ENCODE peak calls at places on chromosomes 4 and X, in five cellular contexts. One of them, this sample, is unnamed.

GRCh38 chrX:68396953-68397352 is 36.3 kb downstream of the OPHN1 start:
- DNase-seq in astrocyte: peak
- DNase-seq in Calu3: no peak
- DNase-seq in activated CD8-positive, alpha-beta memory T cell treated with anti-CD3 and anti-CD28 coated beads for 24 hours: no peak
- DNase-seq in COR-L47: no peak
- DNase-seq in this sample: no peak

GRCh38 chrX:154490021-154490413 is 412 bp downstream of the SLC10A3 start:
- DNase-seq in astrocyte: peak
- DNase-seq in Calu3: no peak
- DNase-seq in activated CD8-positive, alpha-beta memory T cell treated with anti-CD3 and anti-CD28 coated beads for 24 hours: peak
- DNase-seq in COR-L47: no peak
- DNase-seq in this sample: no peak

GRCh38 chr4:170805352-170805751 is 715.6 kb upstream of the AADAT start:
- DNase-seq in astrocyte: no peak
- DNase-seq in Calu3: no peak
- DNase-seq in activated CD8-positive, alpha-beta memory T cell treated with anti-CD3 and anti-CD28 coated beads for 24 hours: no peak
- DNase-seq in COR-L47: no peak
- DNase-seq in this sample: peak

GRCh38 chrX:14064632-14065432 is 35.1 kb upstream of the GEMIN8 start:
- DNase-seq in astrocyte: peak
- DNase-seq in Calu3: peak
- DNase-seq in activated CD8-positive, alpha-beta memory T cell treated with anti-CD3 and anti-CD28 coated beads for 24 hours: no peak
- DNase-seq in COR-L47: no peak
- DNase-seq in this sample: peak

GRCh38 chrX:132622130-132622529 is 133.3 kb upstream of the MBNL3 start:
- DNase-seq in astrocyte: peak
- DNase-seq in Calu3: peak
- DNase-seq in activated CD8-positive, alpha-beta memory T cell treated with anti-CD3 and anti-CD28 coated beads for 24 hours: peak
- DNase-seq in COR-L47: no peak
- DNase-seq in this sample: no peak

GRCh38 chr4:110998308-110998707 is 375.4 kb upstream of the PITX2 start:
- DNase-seq in astrocyte: no peak
- DNase-seq in Calu3: no peak
- DNase-seq in activated CD8-positive, alpha-beta memory T cell treated with anti-CD3 and anti-CD28 coated beads for 24 hours: no peak
- DNase-seq in COR-L47: peak
- DNase-seq in this sample: no peak

GRCh38 chr4:89708903-89709361 is 128.0 kb downstream of the SNCA start:
- DNase-seq in astrocyte: peak
- DNase-seq in Calu3: no peak
- DNase-seq in activated CD8-positive, alpha-beta memory T cell treated with anti-CD3 and anti-CD28 coated beads for 24 hours: no peak
- DNase-seq in COR-L47: no peak
- DNase-seq in this sample: no peak

GRCh38 chrX:20507901-20508620 is 241.4 kb upstream of the RPS6KA3 start:
- DNase-seq in astrocyte: no peak
- DNase-seq in Calu3: no peak
- DNase-seq in activated CD8-positive, alpha-beta memory T cell treated with anti-CD3 and anti-CD28 coated beads for 24 hours: no peak
- DNase-seq in COR-L47: no peak
- DNase-seq in this sample: no peak

GRCh38 chrX:129678176-129678880 is 23.6 kb upstream of the APLN start:
- DNase-seq in astrocyte: no peak
- DNase-seq in Calu3: peak
- DNase-seq in activated CD8-positive, alpha-beta memory T cell treated with anti-CD3 and anti-CD28 coated beads for 24 hours: peak
- DNase-seq in COR-L47: peak
- DNase-seq in this sample: peak

GRCh38 chrX:40197071-40197470 is 99.3 kb upstream of the BCOR start:
- DNase-seq in astrocyte: no peak
- DNase-seq in Calu3: no peak
- DNase-seq in activated CD8-positive, alpha-beta memory T cell treated with anti-CD3 and anti-CD28 coated beads for 24 hours: no peak
- DNase-seq in COR-L47: no peak
- DNase-seq in this sample: peak

GRCh38 chrX:71534773-71535544 is 2.1 kb downstream of the OGT start:
- DNase-seq in astrocyte: no peak
- DNase-seq in Calu3: no peak
- DNase-seq in activated CD8-positive, alpha-beta memory T cell treated with anti-CD3 and anti-CD28 coated beads for 24 hours: no peak
- DNase-seq in COR-L47: no peak
- DNase-seq in this sample: no peak

GRCh38 chr4:87697945-87698344 is 47.9 kb downstream of the DMP1 start:
- DNase-seq in astrocyte: no peak
- DNase-seq in Calu3: no peak
- DNase-seq in activated CD8-positive, alpha-beta memory T cell treated with anti-CD3 and anti-CD28 coated beads for 24 hours: no peak
- DNase-seq in COR-L47: no peak
- DNase-seq in this sample: no peak

GRCh38 chr4:9762823-9763475 is 18.5 kb upstream of the DRD5 start:
- DNase-seq in astrocyte: peak
- DNase-seq in Calu3: peak
- DNase-seq in activated CD8-positive, alpha-beta memory T cell treated with anti-CD3 and anti-CD28 coated beads for 24 hours: peak
- DNase-seq in COR-L47: peak
- DNase-seq in this sample: peak

GRCh38 chr4:7832331-7832730 is 107.3 kb downstream of the AFAP1 start:
- DNase-seq in astrocyte: no peak
- DNase-seq in Calu3: no peak
- DNase-seq in activated CD8-positive, alpha-beta memory T cell treated with anti-CD3 and anti-CD28 coated beads for 24 hours: no peak
- DNase-seq in COR-L47: no peak
- DNase-seq in this sample: no peak

GRCh38 chr4:6824071-6824470 is 41.5 kb downstream of the KIAA0232 start:
- DNase-seq in astrocyte: peak
- DNase-seq in Calu3: no peak
- DNase-seq in activated CD8-positive, alpha-beta memory T cell treated with anti-CD3 and anti-CD28 coated beads for 24 hours: no peak
- DNase-seq in COR-L47: no peak
- DNase-seq in this sample: no peak

GRCh38 chr4:88661724-88662123 is 35.9 kb downstream of the NAP1L5 start:
- DNase-seq in astrocyte: peak
- DNase-seq in Calu3: no peak
- DNase-seq in activated CD8-positive, alpha-beta memory T cell treated with anti-CD3 and anti-CD28 coated beads for 24 hours: no peak
- DNase-seq in COR-L47: no peak
- DNase-seq in this sample: no peak

GRCh38 chr4:111198426-111198825 is 575.5 kb upstream of the PITX2 start:
- DNase-seq in astrocyte: peak
- DNase-seq in Calu3: no peak
- DNase-seq in activated CD8-positive, alpha-beta memory T cell treated with anti-CD3 and anti-CD28 coated beads for 24 hours: no peak
- DNase-seq in COR-L47: no peak
- DNase-seq in this sample: no peak

GRCh38 chr4:72582853-72583252 is 13.8 kb upstream of the ADAMTS3 start:
- DNase-seq in astrocyte: no peak
- DNase-seq in Calu3: no peak
- DNase-seq in activated CD8-positive, alpha-beta memory T cell treated with anti-CD3 and anti-CD28 coated beads for 24 hours: no peak
- DNase-seq in COR-L47: no peak
- DNase-seq in this sample: no peak

GRCh38 chr4:164197556-164197955 is 556.4 kb upstream of the SMIM31 start:
- DNase-seq in astrocyte: no peak
- DNase-seq in Calu3: no peak
- DNase-seq in activated CD8-positive, alpha-beta memory T cell treated with anti-CD3 and anti-CD28 coated beads for 24 hours: no peak
- DNase-seq in COR-L47: no peak
- DNase-seq in this sample: no peak

GRCh38 chrX:10103023-10103422 is 53.8 kb upstream of the CLCN4 start:
- DNase-seq in astrocyte: peak
- DNase-seq in Calu3: no peak
- DNase-seq in activated CD8-positive, alpha-beta memory T cell treated with anti-CD3 and anti-CD28 coated beads for 24 hours: no peak
- DNase-seq in COR-L47: no peak
- DNase-seq in this sample: no peak

GRCh38 chr4:37537484-37537883 is 148.7 kb downstream of the RELL1 start:
- DNase-seq in astrocyte: no peak
- DNase-seq in Calu3: no peak
- DNase-seq in activated CD8-positive, alpha-beta memory T cell treated with anti-CD3 and anti-CD28 coated beads for 24 hours: no peak
- DNase-seq in COR-L47: no peak
- DNase-seq in this sample: no peak

GRCh38 chr4:25839687-25840086 is 23.1 kb downstream of the SEL1L3 start:
- DNase-seq in astrocyte: peak
- DNase-seq in Calu3: no peak
- DNase-seq in activated CD8-positive, alpha-beta memory T cell treated with anti-CD3 and anti-CD28 coated beads for 24 hours: no peak
- DNase-seq in COR-L47: no peak
- DNase-seq in this sample: no peak

GRCh38 chr4:152825336-152825735 is 45.6 kb downstream of the ARFIP1 start:
- DNase-seq in astrocyte: no peak
- DNase-seq in Calu3: no peak
- DNase-seq in activated CD8-positive, alpha-beta memory T cell treated with anti-CD3 and anti-CD28 coated beads for 24 hours: no peak
- DNase-seq in COR-L47: no peak
- DNase-seq in this sample: no peak

GRCh38 chrX:152959626-152960025 is 34.3 kb downstream of the PNMA5 start:
- DNase-seq in astrocyte: no peak
- DNase-seq in Calu3: no peak
- DNase-seq in activated CD8-positive, alpha-beta memory T cell treated with anti-CD3 and anti-CD28 coated beads for 24 hours: no peak
- DNase-seq in COR-L47: no peak
- DNase-seq in this sample: no peak

GRCh38 chrX:136718091-136718490 is 62.6 kb downstream of the ARHGEF6 start:
- DNase-seq in astrocyte: no peak
- DNase-seq in Calu3: no peak
- DNase-seq in activated CD8-positive, alpha-beta memory T cell treated with anti-CD3 and anti-CD28 coated beads for 24 hours: no peak
- DNase-seq in COR-L47: no peak
- DNase-seq in this sample: no peak

GRCh38 chr4:7803992-7804758 is 135.5 kb downstream of the AFAP1 start:
- DNase-seq in astrocyte: peak
- DNase-seq in Calu3: peak
- DNase-seq in activated CD8-positive, alpha-beta memory T cell treated with anti-CD3 and anti-CD28 coated beads for 24 hours: peak
- DNase-seq in COR-L47: peak
- DNase-seq in this sample: peak

GRCh38 chrX:132216806-132217202 is 2.4 kb downstream of the RAP2C start:
- DNase-seq in astrocyte: peak
- DNase-seq in Calu3: no peak
- DNase-seq in activated CD8-positive, alpha-beta memory T cell treated with anti-CD3 and anti-CD28 coated beads for 24 hours: no peak
- DNase-seq in COR-L47: no peak
- DNase-seq in this sample: no peak

This sample was measured in Caco-2.